ENCODE peak calls at places on chromosomes 11 and 22, in five cellular contexts. U, M, V, H and K are unnamed samples.

GRCh38 chr22:43000441-43001175 is 14.3 kb downstream of the PACSIN2 start:
- DNase-seq in H (peak; percentile 67), U (no peak), V (no peak), M (no peak), K (peak; percentile 81)

GRCh38 chr11:65506770-65507485 is 8.1 kb downstream of the MALAT1 start:
- DNase-seq in H (peak; percentile 52), V (peak; percentile 80), M (peak; percentile 84), U (no peak), K (peak; percentile 87)

GRCh38 chr22:45671783-45672563 is at the start of gene ATXN10:
- DNase-seq in U (peak; percentile 81), H (peak; percentile 85), M (peak; percentile 57), V (peak; percentile 29), K (peak; percentile 86)

GRCh38 chr11:43268161-43268560 is 43.6 kb upstream of the API5 start:
- DNase-seq in U (peak; percentile 34), H (no peak), V (no peak), M (no peak), K (peak; percentile 34)

GRCh38 chr11:110518809-110519514 is 89.2 kb downstream of the FDX1 start:
- DNase-seq in H (no peak), M (peak; percentile 28), V (no peak), U (no peak), K (no peak)

GRCh38 chr22:41914611-41915034 is 251 bp downstream of the SHISA8 start:
- DNase-seq in M (no peak), V (no peak), U (no peak), H (no peak), K (no peak)

GRCh38 chr22:38465673-38466490 is 2.0 kb upstream of the KDELR3 start:
- DNase-seq in V (no peak), M (no peak), U (no peak), H (peak; percentile 43), K (no peak)

GRCh38 chr11:33827206-33827605 is 52.9 kb upstream of the FBXO3 start:
- DNase-seq in M (no peak), H (no peak), V (no peak), U (no peak), K (no peak)

GRCh38 chr22:29121124-29121523 is 48.3 kb downstream of the KREMEN1 start:
- DNase-seq in M (no peak), V (no peak), H (no peak), U (peak; percentile 22), K (no peak)

GRCh38 chr11:10973416-10973815 is 115.6 kb upstream of the ZBED5 start:
- DNase-seq in V (no peak), U (no peak), M (no peak), H (no peak), K (no peak)

GRCh38 chr11:27184458-27185312 is 144.1 kb downstream of the BBOX1 start:
- DNase-seq in H (no peak), M (peak; percentile 62), V (no peak), U (no peak), K (no peak)

GRCh38 chr11:62433141-62433543 is 14.3 kb downstream of the SCGB1A1 start:
- DNase-seq in V (no peak), M (no peak), H (no peak), U (no peak), K (no peak)

GRCh38 chr11:11538277-11538960 is 83.4 kb downstream of the GALNT18 start:
- DNase-seq in H (no peak), U (no peak), M (no peak), V (no peak), K (no peak)

GRCh38 chr11:2752923-2753322 is 53.1 kb upstream of the KCNQ1OT1 start:
- DNase-seq in M (peak; percentile 77), V (no peak), U (no peak), H (no peak), K (no peak)

GRCh38 chr11:123594188-123594901 is 60.1 kb downstream of the SCN3B start:
- DNase-seq in U (no peak), V (peak; percentile 27), M (peak; percentile 42), H (no peak), K (no peak)

GRCh38 chr22:19235874-19236273 is 55.6 kb downstream of the CLTCL1 start:
- DNase-seq in V (no peak), U (no peak), M (no peak), H (no peak), K (no peak)

GRCh38 chr22:33606495-33606894 is 313.8 kb downstream of the LARGE1 start:
- DNase-seq in M (no peak), V (no peak), U (no peak), H (no peak), K (no peak)

GRCh38 chr22:43967069-43967468 is 11.8 kb downstream of the SAMM50 start:
- DNase-seq in H (no peak), U (no peak), M (no peak), V (no peak), K (no peak)

GRCh38 chr11:117822031-117822521 is 2.5 kb downstream of the FXYD2 start:
- DNase-seq in U (peak; percentile 8), H (peak; percentile 70), V (peak; percentile 46), M (no peak), K (peak; percentile 72)

GRCh38 chr11:77287136-77287535 is 14.3 kb downstream of the GDPD4 start:
- DNase-seq in H (no peak), U (no peak), V (peak; percentile 4), M (no peak), K (no peak)

GRCh38 chr22:44689915-44690524 is 12.0 kb upstream of the PRR5 start:
- DNase-seq in H (no peak), M (no peak), U (no peak), V (no peak), K (no peak)

GRCh38 chr11:96037267-96037990 is 113.5 kb upstream of the MTMR2 start:
- DNase-seq in U (peak; percentile 18), M (peak; percentile 97), V (no peak), H (no peak), K (no peak)

GRCh38 chr22:17213976-17214375 is 5.3 kb downstream of the ADA2 start:
- DNase-seq in H (no peak), U (peak; percentile 26), V (peak; percentile 4), M (peak; percentile 59), K (peak; percentile 33)

GRCh38 chr11:47869548-47870393 is 21.6 kb upstream of the NUP160 start:
- DNase-seq in M (no peak), U (no peak), H (no peak), V (peak; percentile 31), K (no peak)

GRCh38 chr22:33315954-33316353 is 257.8 kb upstream of the SYN3 start:
- DNase-seq in V (no peak), H (no peak), M (no peak), U (no peak), K (no peak)

GRCh38 chr11:77823775-77824174 is 2.8 kb downstream of the AAMDC start:
- DNase-seq in V (no peak), U (no peak), H (no peak), M (peak; percentile 60), K (no peak)

GRCh38 chr11:113494021-113494420 is 18.8 kb upstream of the DRD2 start:
- DNase-seq in U (no peak), H (no peak), V (no peak), M (no peak), K (no peak)

GRCh38 chr11:13114566-13115465 is 105.7 kb downstream of the RASSF10 start:
- DNase-seq in U (peak; percentile 22), V (no peak), H (no peak), M (no peak), K (peak; percentile 4)

GRCh38 chr22:16917144-16918003 is 90.6 kb downstream of the GAB4 start:
- DNase-seq in M (peak; percentile 77), U (peak; percentile 66), H (peak; percentile 69), V (peak; percentile 39), K (peak; percentile 74)

GRCh38 chr11:105265859-105266258 is 126.3 kb upstream of the CARD18 start:
- DNase-seq in H (no peak), U (no peak), V (peak; percentile 10), M (no peak), K (no peak)

GRCh38 chr11:87437844-87438223 is 400.1 kb downstream of the TMEM135 start:
- DNase-seq in H (no peak), U (no peak), V (peak; percentile 74), M (peak; percentile 72), K (no peak)

GRCh38 chr11:134360050-134360835 is 28.5 kb downstream of the GLB1L2 start:
- DNase-seq in H (peak; percentile 91), V (no peak), M (peak; percentile 87), U (peak; percentile 89), K (peak; percentile 92)

GRCh38 chr22:19476023-19476422 is 3.0 kb downstream of the UFD1 start:
- DNase-seq in H (no peak), M (no peak), V (no peak), U (no peak), K (no peak)

GRCh38 chr11:13215157-13215556 is 62.4 kb upstream of the BMAL1 start:
- DNase-seq in M (peak; percentile 90), U (no peak), H (no peak), V (peak; percentile 93), K (no peak)